ENCODE peak calls at places on chromosome 2, in five cellular contexts. One of them, this sample, is unnamed.

GRCh38 chr2:68737717-68738116 is 3.1 kb downstream of the ARHGAP25 start:
- DNase-seq in neural crest cell: no peak
- DNase-seq in sigmoid colon: no peak
- DNase-seq in GM13976: no peak
- DNase-seq in GM18507: no peak
- DNase-seq in this sample: no peak

GRCh38 chr2:64453710-64454315 is at the start of gene LGALSL:
- DNase-seq in neural crest cell: peak
- DNase-seq in sigmoid colon: peak
- DNase-seq in GM13976: peak
- DNase-seq in GM18507: peak
- DNase-seq in this sample: no peak

GRCh38 chr2:177665328-177665727 is 272.8 kb downstream of the AGPS start:
- DNase-seq in neural crest cell: no peak
- DNase-seq in sigmoid colon: no peak
- DNase-seq in GM13976: no peak
- DNase-seq in GM18507: no peak
- DNase-seq in this sample: no peak

GRCh38 chr2:195498176-195498575 is 158.8 kb upstream of the SLC39A10 start:
- DNase-seq in neural crest cell: no peak
- DNase-seq in sigmoid colon: no peak
- DNase-seq in GM13976: no peak
- DNase-seq in GM18507: no peak
- DNase-seq in this sample: peak

GRCh38 chr2:27715318-27716165 is 51.9 kb downstream of the SLC4A1AP start:
- DNase-seq in neural crest cell: no peak
- DNase-seq in sigmoid colon: no peak
- DNase-seq in GM13976: peak
- DNase-seq in GM18507: no peak
- DNase-seq in this sample: no peak

GRCh38 chr2:43885233-43885632 is 46.5 kb downstream of the ABCG8 start:
- DNase-seq in neural crest cell: no peak
- DNase-seq in sigmoid colon: no peak
- DNase-seq in GM13976: peak
- DNase-seq in GM18507: no peak
- DNase-seq in this sample: no peak

GRCh38 chr2:236001166-236001828 is 166.9 kb downstream of the GBX2 start:
- DNase-seq in neural crest cell: no peak
- DNase-seq in sigmoid colon: no peak
- DNase-seq in GM13976: no peak
- DNase-seq in GM18507: no peak
- DNase-seq in this sample: no peak

GRCh38 chr2:15638720-15639119 is 47.1 kb downstream of the DDX1 start:
- DNase-seq in neural crest cell: no peak
- DNase-seq in sigmoid colon: no peak
- DNase-seq in GM13976: no peak
- DNase-seq in GM18507: no peak
- DNase-seq in this sample: peak

GRCh38 chr2:144770616-144771230 is 250.8 kb upstream of the ZEB2 start:
- DNase-seq in neural crest cell: no peak
- DNase-seq in sigmoid colon: no peak
- DNase-seq in GM13976: no peak
- DNase-seq in GM18507: no peak
- DNase-seq in this sample: no peak

GRCh38 chr2:202815548-202816420 is 55.8 kb downstream of the ICA1L start:
- DNase-seq in neural crest cell: no peak
- DNase-seq in sigmoid colon: no peak
- DNase-seq in GM13976: no peak
- DNase-seq in GM18507: no peak
- DNase-seq in this sample: no peak

This sample was measured in epithelial cell of proximal tubule.